ENCODE peak calls at places on chromosomes 6 and 20, in six cellular contexts. S is mesendoderm, I is HL-60, F is H9, M is left cardiac atrium, E is NCI-H774. Z is an unnamed sample.

GRCh38 chr6:2793491-2794151 is 28.4 kb downstream of the WRNIP1 start:
- DNase-seq in F (no peak), I (peak), M (no peak), S (no peak), E (no peak), Z (no peak)

GRCh38 chr20:3374296-3374695 is 33.2 kb downstream of the DNAAF9 start:
- DNase-seq in F (no peak), M (no peak), E (no peak), I (no peak), S (no peak), Z (no peak)

GRCh38 chr6:13371421-13372072 is 43.2 kb upstream of the TBC1D7 start:
- DNase-seq in M (no peak), F (no peak), I (no peak), S (no peak), E (no peak), Z (no peak)

GRCh38 chr6:109892451-109893435 is 85.4 kb upstream of the GPR6 start:
- DNase-seq in S (peak), F (peak), M (no peak), I (no peak), E (peak), Z (no peak)

GRCh38 chr20:11447371-11448100 is 470.2 kb upstream of the BTBD3 start:
- DNase-seq in F (no peak), I (no peak), E (no peak), S (peak), M (no peak), Z (no peak)

GRCh38 chr20:38859070-38859690 is 53.7 kb downstream of the PPP1R16B start:
- DNase-seq in M (no peak), E (no peak), I (peak), F (no peak), S (no peak), Z (no peak)

GRCh38 chr6:111591370-111591900 is 14.2 kb downstream of the TRAF3IP2 start:
- DNase-seq in E (no peak), F (no peak), M (peak), S (no peak), I (peak), Z (peak)

GRCh38 chr6:19803331-19804330 is 33.5 kb upstream of the ID4 start:
- DNase-seq in E (no peak), I (no peak), S (no peak), M (no peak), F (no peak), Z (peak)

GRCh38 chr6:57262901-57263694 is 41.0 kb upstream of the RAB23 start:
- DNase-seq in I (no peak), F (no peak), S (no peak), E (no peak), M (peak), Z (peak)

GRCh38 chr6:161228096-161228495 is 45.8 kb downstream of the AGPAT4 start:
- DNase-seq in F (no peak), E (no peak), M (no peak), S (no peak), I (no peak), Z (peak)